ENCODE peak calls at places on chromosomes 4 and X, in four cellular contexts. One of them, this sample, is unnamed.

GRCh38 chr4:5812506-5813229 is 80.2 kb downstream of the CRMP1 start:
- DNase-seq in A549: peak
- DNase-seq in kidney tubule cell: peak
- DNase-seq in HS-5: peak
- DNase-seq in this sample: peak

GRCh38 chrX:44343412-44343942 is at the start of gene EFHC2:
- DNase-seq in HS-5: no peak
- DNase-seq in A549: peak
- DNase-seq in kidney tubule cell: peak
- DNase-seq in this sample: peak

GRCh38 chrX:149513713-149514427 is 8.8 kb upstream of the IDS start:
- DNase-seq in kidney tubule cell: no peak
- DNase-seq in A549: no peak
- DNase-seq in HS-5: no peak
- DNase-seq in this sample: no peak

GRCh38 chr4:54228064-54228527 is 997 bp upstream of the PDGFRA start:
- DNase-seq in kidney tubule cell: peak
- DNase-seq in A549: peak
- DNase-seq in HS-5: no peak
- DNase-seq in this sample: peak

GRCh38 chr4:84099591-84099990 is 399.5 kb downstream of the NKX6-1 start:
- DNase-seq in kidney tubule cell: no peak
- DNase-seq in A549: no peak
- DNase-seq in HS-5: no peak
- DNase-seq in this sample: no peak

GRCh38 chrX:40097492-40098263 is at the start of gene BCOR:
- DNase-seq in HS-5: no peak
- DNase-seq in A549: peak
- DNase-seq in kidney tubule cell: peak
- DNase-seq in this sample: peak

GRCh38 chrX:101208152-101208905 is 11.3 kb upstream of the DRP2 start:
- DNase-seq in kidney tubule cell: peak
- DNase-seq in A549: no peak
- DNase-seq in HS-5: no peak
- DNase-seq in this sample: peak

GRCh38 chrX:133570549-133570948 is 155.3 kb upstream of the GPC4 start:
- DNase-seq in HS-5: peak
- DNase-seq in kidney tubule cell: peak
- DNase-seq in A549: no peak
- DNase-seq in this sample: no peak

GRCh38 chr4:148397006-148397673 is 45.1 kb downstream of the NR3C2 start:
- DNase-seq in A549: no peak
- DNase-seq in kidney tubule cell: no peak
- DNase-seq in HS-5: no peak
- DNase-seq in this sample: no peak

GRCh38 chr4:68407868-68408190 is 39.4 kb upstream of the TMPRSS11E start:
- DNase-seq in A549: no peak
- DNase-seq in HS-5: no peak
- DNase-seq in kidney tubule cell: no peak
- DNase-seq in this sample: no peak

GRCh38 chr4:8215001-8215427 is 15.9 kb downstream of the SH3TC1 start:
- DNase-seq in A549: no peak
- DNase-seq in kidney tubule cell: peak
- DNase-seq in HS-5: peak
- DNase-seq in this sample: peak

GRCh38 chr4:6242271-6243029 is 27.2 kb upstream of the WFS1 start:
- DNase-seq in A549: no peak
- DNase-seq in HS-5: no peak
- DNase-seq in kidney tubule cell: no peak
- DNase-seq in this sample: no peak

GRCh38 chr4:128880662-128881061 is 71.2 kb downstream of the JADE1 start:
- DNase-seq in HS-5: no peak
- DNase-seq in A549: no peak
- DNase-seq in kidney tubule cell: no peak
- DNase-seq in this sample: peak

GRCh38 chr4:105210901-105211300 is 64.2 kb downstream of the TET2 start:
- DNase-seq in A549: no peak
- DNase-seq in HS-5: no peak
- DNase-seq in kidney tubule cell: peak
- DNase-seq in this sample: no peak

GRCh38 chr4:153628796-153629315 is 55.2 kb upstream of the TLR2 start:
- DNase-seq in A549: no peak
- DNase-seq in HS-5: no peak
- DNase-seq in kidney tubule cell: no peak
- DNase-seq in this sample: no peak

GRCh38 chrX:56738670-56739069 is 9.6 kb downstream of the NBDY start:
- DNase-seq in A549: no peak
- DNase-seq in HS-5: no peak
- DNase-seq in kidney tubule cell: peak
- DNase-seq in this sample: no peak

GRCh38 chr4:52932586-52933482 is 70.7 kb downstream of the RASL11B start:
- DNase-seq in kidney tubule cell: peak
- DNase-seq in A549: no peak
- DNase-seq in HS-5: no peak
- DNase-seq in this sample: peak

GRCh38 chr4:101349346-101350064 is 2.2 kb upstream of the PPP3CA start:
- DNase-seq in A549: no peak
- DNase-seq in HS-5: no peak
- DNase-seq in kidney tubule cell: peak
- DNase-seq in this sample: no peak

GRCh38 chr4:67897686-67898085 is 13.9 kb upstream of the TMPRSS11D start:
- DNase-seq in HS-5: no peak
- DNase-seq in A549: no peak
- DNase-seq in kidney tubule cell: no peak
- DNase-seq in this sample: no peak

GRCh38 chr4:55125763-55126541 is 557 bp upstream of the KDR start:
- DNase-seq in A549: no peak
- DNase-seq in HS-5: no peak
- DNase-seq in kidney tubule cell: no peak
- DNase-seq in this sample: no peak

GRCh38 chr4:1460967-1461868 is 55.0 kb upstream of the NKX1-1 start:
- DNase-seq in kidney tubule cell: no peak
- DNase-seq in HS-5: no peak
- DNase-seq in A549: no peak
- DNase-seq in this sample: no peak

GRCh38 chr4:3723232-3723642 is 42.9 kb upstream of the ADRA2C start:
- DNase-seq in A549: no peak
- DNase-seq in kidney tubule cell: no peak
- DNase-seq in HS-5: no peak
- DNase-seq in this sample: no peak

GRCh38 chr4:177229331-177229730 is 80.3 kb upstream of the NEIL3 start:
- DNase-seq in kidney tubule cell: peak
- DNase-seq in HS-5: no peak
- DNase-seq in A549: no peak
- DNase-seq in this sample: peak

GRCh38 chr4:37008199-37008598 is 236.3 kb upstream of the NWD2 start:
- DNase-seq in A549: peak
- DNase-seq in HS-5: no peak
- DNase-seq in kidney tubule cell: peak
- DNase-seq in this sample: peak

GRCh38 chrX:57752866-57753265 is 72.8 kb upstream of the NLRP2B start:
- DNase-seq in kidney tubule cell: no peak
- DNase-seq in A549: no peak
- DNase-seq in HS-5: no peak
- DNase-seq in this sample: no peak

GRCh38 chr4:102761478-102761790 is 666 bp upstream of the MANBA start:
- DNase-seq in HS-5: no peak
- DNase-seq in A549: no peak
- DNase-seq in kidney tubule cell: no peak
- DNase-seq in this sample: peak

GRCh38 chr4:124946696-124947095 is 234.2 kb upstream of the ANKRD50 start:
- DNase-seq in HS-5: no peak
- DNase-seq in A549: no peak
- DNase-seq in kidney tubule cell: peak
- DNase-seq in this sample: no peak

GRCh38 chr4:102299708-102300107 is 45.6 kb downstream of the SLC39A8 start:
- DNase-seq in HS-5: peak
- DNase-seq in kidney tubule cell: peak
- DNase-seq in A549: peak
- DNase-seq in this sample: peak

GRCh38 chr4:11427201-11427996 is 1.3 kb downstream of the HS3ST1 start:
- DNase-seq in A549: no peak
- DNase-seq in HS-5: no peak
- DNase-seq in kidney tubule cell: no peak
- DNase-seq in this sample: no peak

GRCh38 chr4:74032064-74032463 is 6.4 kb downstream of the CXCL3 start:
- DNase-seq in A549: no peak
- DNase-seq in HS-5: no peak
- DNase-seq in kidney tubule cell: peak
- DNase-seq in this sample: peak